ENCODE peak calls at places on chromosomes 11 and 22, in eight cellular contexts. V is aorta; Z is colonic mucosa; Y is CD4-positive, alpha-beta memory T cell; D is HFF-Myc; F is heart right ventricle; I is PC-3; N is sigmoid colon. W is an unnamed sample.

GRCh38 chr11:1226226-1226961 is 3.5 kb downstream of the MUC5B start:
- DNase-seq in V (peak; percentile 40), N (peak; percentile 64), Z (peak; percentile 23), F (no peak), I (no peak), Y (no peak), D (no peak), W (no peak)

GRCh38 chr11:129006161-129006560 is 63.5 kb upstream of the TP53AIP1 start:
- DNase-seq in F (no peak), Z (no peak), I (no peak), N (no peak), Y (no peak), V (no peak), D (no peak), W (no peak)

GRCh38 chr22:44202261-44202789 is 21.6 kb downstream of the PARVG start:
- DNase-seq in V (no peak), N (peak; percentile 42), Y (no peak), I (no peak), F (no peak), Z (no peak), D (no peak), W (no peak)

GRCh38 chr22:35835998-35836691 is 118.5 kb downstream of the APOL5 start:
- DNase-seq in I (peak; percentile 80), F (peak; percentile 57), D (peak; percentile 93), N (peak; percentile 76), Z (peak; percentile 76), V (no peak), Y (no peak), W (no peak)

GRCh38 chr11:134272381-134273316 is 3.5 kb upstream of the GLB1L3 start:
- DNase-seq in Y (no peak), V (no peak), N (no peak), D (no peak), F (no peak), I (no peak), Z (no peak), W (no peak)

GRCh38 chr11:94909371-94909820 is 64.0 kb downstream of the CWC15 start:
- DNase-seq in Y (no peak), V (no peak), D (no peak), Z (no peak), F (no peak), N (no peak), I (no peak), W (no peak)

GRCh38 chr11:122696662-122697061 is 41.1 kb downstream of the UBASH3B start:
- DNase-seq in Z (no peak), I (no peak), D (no peak), N (no peak), V (no peak), F (no peak), Y (peak; percentile 78), W (peak; percentile 27)

GRCh38 chr22:25067851-25068421 is 115.4 kb downstream of the KIAA1671 start:
- DNase-seq in F (no peak), N (no peak), D (no peak), I (no peak), V (peak; percentile 84), Y (peak; percentile 93), Z (no peak), W (peak; percentile 87)

GRCh38 chr11:95516786-95517185 is 272.8 kb downstream of the FAM76B start:
- DNase-seq in N (no peak), Y (no peak), F (no peak), Z (no peak), D (peak; percentile 91), I (peak; percentile 13), V (no peak), W (no peak)

GRCh38 chr11:121337740-121338272 is 45.2 kb downstream of the SC5D start:
- DNase-seq in V (no peak), F (no peak), Z (no peak), Y (no peak), N (no peak), I (no peak), D (no peak), W (no peak)

GRCh38 chr11:134905513-134905912 is 493.5 kb upstream of the B3GAT1 start:
- DNase-seq in N (no peak), V (no peak), F (peak; percentile 42), I (no peak), Z (no peak), Y (no peak), D (no peak), W (no peak)

GRCh38 chr11:83612891-83613766 is 327.0 kb upstream of the CCDC90B start:
- DNase-seq in D (no peak), Y (no peak), I (no peak), V (no peak), N (no peak), Z (no peak), F (no peak), W (no peak)

GRCh38 chr11:113193894-113194293 is 120.5 kb upstream of the TTC12 start:
- DNase-seq in F (peak; percentile 55), V (peak; percentile 60), D (no peak), I (no peak), Z (peak; percentile 23), Y (no peak), N (no peak), W (no peak)

GRCh38 chr11:1943576-1943975 is 3.6 kb upstream of the MRPL23 start:
- DNase-seq in I (peak; percentile 3), Y (no peak), F (no peak), V (peak; percentile 26), D (no peak), Z (no peak), N (peak; percentile 35), W (peak; percentile 0)

GRCh38 chr22:49849161-49850020 is 4.3 kb upstream of the ZBED4 start:
- DNase-seq in N (no peak), F (no peak), V (no peak), Z (peak; percentile 43), I (no peak), Y (no peak), D (no peak), W (no peak)

GRCh38 chr11:75200051-75200450 is 40.5 kb upstream of the TPBGL start:
- DNase-seq in F (no peak), N (peak; percentile 66), I (no peak), V (no peak), Y (no peak), D (no peak), Z (peak; percentile 29), W (no peak)

GRCh38 chr11:62724171-62724570 is 3.1 kb downstream of the HNRNPUL2 start:
- DNase-seq in N (peak; percentile 22), V (no peak), D (no peak), F (no peak), I (no peak), Y (no peak), Z (no peak), W (no peak)
- H3K4me3 ChIP-seq in N (no peak overlapping the region), V (no peak overlapping the region), D (peak overlapping the region; percentile 99), F (no peak overlapping the region), I (peak overlapping the region; percentile 91), Y (peak overlapping the region; percentile 24), Z (no peak overlapping the region), W (no peak overlapping the region)

DNA sequence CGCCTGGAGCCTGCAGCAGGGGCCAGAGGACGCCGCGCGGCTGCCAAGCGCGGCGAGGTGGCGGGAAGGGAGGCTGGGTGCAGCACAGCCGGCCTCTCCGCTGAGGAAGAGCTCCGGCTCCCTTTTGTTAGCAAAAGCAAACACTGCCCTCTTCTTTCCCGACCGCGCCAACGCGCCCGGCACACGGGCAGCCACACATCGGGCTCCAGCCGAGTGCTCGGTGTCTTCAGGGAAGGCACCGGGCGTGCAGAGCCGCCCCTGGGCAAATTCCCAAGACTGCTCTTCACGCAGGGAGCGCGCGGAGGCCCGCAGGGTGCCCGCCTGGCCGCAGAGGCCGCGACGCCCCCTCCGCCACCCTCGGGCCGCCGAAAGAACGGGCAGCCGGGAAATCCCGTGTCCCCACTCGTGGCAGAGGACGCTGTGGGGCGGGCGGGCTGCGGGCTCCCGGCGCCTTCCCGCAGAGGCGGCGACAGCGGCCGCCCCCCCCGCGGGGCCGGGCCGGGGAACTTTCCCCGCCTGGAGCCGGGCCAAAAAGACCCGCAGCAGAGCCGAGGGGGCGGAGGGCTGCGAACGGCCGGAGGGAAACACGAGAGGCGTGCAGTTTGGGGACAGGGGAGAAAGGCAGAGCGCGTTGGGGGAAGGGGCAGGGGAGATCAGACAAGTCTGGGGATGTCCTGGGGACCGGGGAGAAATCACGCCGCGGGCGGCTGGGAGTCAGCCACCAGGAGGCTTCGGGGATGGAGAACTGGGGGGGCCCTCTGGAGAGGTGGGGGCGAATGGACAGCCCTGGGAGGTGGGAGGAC is 931 bp downstream of the CADM1 start:
- DNase-seq in Z (peak; percentile 67), F (peak; percentile 61), N (peak; percentile 81), V (peak; percentile 66), I (peak; percentile 34), Y (peak; percentile 9), D (no peak), W (no peak)
- H3K4me3 ChIP-seq in Z (peak overlapping the region; percentile 45), F (peak overlapping the region; percentile 36), N (peak overlapping the region; percentile 63), V (peak overlapping the region; percentile 63), I (peak overlapping the region; percentile 64), Y (peak overlapping the region; percentile 54), D (peak overlapping the region; percentile 53), W (peak overlapping the region; percentile 53)

GRCh38 chr11:116814502-116814901 is 8.6 kb downstream of the APOA4 start:
- DNase-seq in Z (no peak), F (no peak), V (no peak), I (no peak), N (no peak), Y (no peak), D (no peak), W (no peak)
- H3K4me3 ChIP-seq in Z (no peak overlapping the region), F (no peak overlapping the region), V (no peak overlapping the region), I (no peak overlapping the region), N (no peak overlapping the region), Y (no peak overlapping the region), D (no peak overlapping the region), W (no peak overlapping the region)

GRCh38 chr11:73982595-73982989 is at the start of gene UCP2:
- DNase-seq in F (peak; percentile 75), Y (peak; percentile 77), I (peak; percentile 83), Z (no peak), N (peak; percentile 92), V (peak; percentile 92), D (no peak), W (peak; percentile 86)

GRCh38 chr11:73980001-73980960 is 2.4 kb downstream of the UCP2 start:
- DNase-seq in N (peak; percentile 63), Y (peak; percentile 91), F (peak; percentile 22), I (peak; percentile 8), V (peak; percentile 73), D (no peak), Z (peak; percentile 83), W (peak; percentile 83)

GRCh38 chr11:73982990-73983763 is 534 bp upstream of the UCP2 start:
- DNase-seq in I (peak; percentile 92), Z (peak; percentile 95), F (peak; percentile 93), V (peak; percentile 97), D (peak; percentile 64), Y (peak; percentile 92), N (peak; percentile 97), W (peak; percentile 88)

GRCh38 chr11:73978576-73979086 is 4.0 kb downstream of the UCP2 start:
- DNase-seq in F (no peak), N (no peak), D (no peak), Y (no peak), V (peak; percentile 15), Z (no peak), I (no peak), W (no peak)

DNA sequence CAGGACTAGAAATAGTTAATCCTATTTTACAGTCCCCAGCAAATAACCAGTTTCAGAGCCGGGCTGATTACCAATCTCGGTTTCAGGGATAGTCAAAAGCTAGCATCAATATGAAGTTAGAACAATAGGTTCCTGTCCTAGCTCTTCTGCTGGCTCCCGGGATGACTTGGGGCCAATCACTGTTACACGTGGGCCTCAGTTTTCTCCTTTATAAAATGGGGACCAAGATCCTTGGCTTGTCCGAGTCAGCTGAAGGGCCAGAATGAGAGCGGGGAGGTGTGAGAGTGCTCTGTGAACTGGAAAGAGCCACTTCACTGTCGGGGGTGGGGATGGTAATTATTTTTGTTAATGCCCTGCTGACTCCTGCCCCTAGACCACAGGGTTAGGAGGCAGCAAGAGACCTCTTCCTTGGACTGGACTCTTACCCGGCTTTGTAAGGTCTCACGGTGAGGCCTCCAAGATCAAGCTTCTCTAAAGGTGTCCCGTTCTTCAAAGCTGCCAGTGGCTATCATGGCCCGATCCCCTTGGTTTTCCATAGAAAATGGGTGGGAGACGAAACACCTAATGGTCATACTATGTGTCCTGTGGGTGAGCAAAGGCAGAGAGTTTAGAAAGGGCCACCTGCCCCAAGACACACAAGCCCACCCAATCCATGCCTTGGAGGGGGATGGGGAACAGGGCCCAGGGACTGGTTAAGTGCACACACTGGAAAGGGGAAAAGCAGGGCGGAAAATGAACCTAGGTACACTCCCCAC is 1.4 kb downstream of the UCP2 start:
- DNase-seq in N (peak; percentile 39), I (no peak), F (no peak), V (peak; percentile 33), Z (no peak), Y (no peak), D (no peak), W (no peak)
- H3K4me3 ChIP-seq in N (no peak overlapping the region), I (no peak overlapping the region), F (no peak overlapping the region), V (no peak overlapping the region), Z (peak overlapping the region; percentile 53), Y (peak overlapping the region; percentile 99), D (peak overlapping the region; percentile 59), W (peak overlapping the region; percentile 100)

W was measured in CD8-positive, alpha-beta T cell.